ENCODE peak calls at places on chromosomes 16 and 17, in eight cellular contexts. One of them, this sample, is unnamed. For H3K36me3, the result is how much of the 10 kb centered on the place peaks cover.

GRCh38 chr16:5059386-5060072 is 6.2 kb downstream of the C16orf89 start:
- DNase-seq in HCT116: no peak
- DNase-seq in upper lobe of left lung: no peak
- DNase-seq in prostate gland: no peak
- DNase-seq in GM23338: peak
- DNase-seq in breast epithelium: no peak
- DNase-seq in esophagus muscularis mucosa: no peak
- DNase-seq in GM12878: no peak
- DNase-seq in this sample: no peak

GRCh38 chr16:88023786-88024185 is 72.6 kb downstream of the BANP start:
- DNase-seq in HCT116: no peak
- DNase-seq in upper lobe of left lung: no peak
- DNase-seq in prostate gland: no peak
- DNase-seq in GM23338: no peak
- DNase-seq in breast epithelium: no peak
- DNase-seq in esophagus muscularis mucosa: no peak
- DNase-seq in GM12878: no peak
- DNase-seq in this sample: no peak

GRCh38 chr17:45171338-45172231 is 9.9 kb downstream of the HEXIM2 start:
- DNase-seq in HCT116: no peak
- DNase-seq in upper lobe of left lung: no peak
- DNase-seq in prostate gland: peak
- DNase-seq in GM23338: peak
- DNase-seq in breast epithelium: peak
- DNase-seq in esophagus muscularis mucosa: no peak
- DNase-seq in GM12878: no peak
- DNase-seq in this sample: no peak

GRCh38 chr16:27665881-27666280 is 115.9 kb downstream of the KATNIP start:
- DNase-seq in HCT116: no peak
- DNase-seq in upper lobe of left lung: no peak
- DNase-seq in prostate gland: no peak
- DNase-seq in GM23338: peak
- DNase-seq in breast epithelium: no peak
- DNase-seq in esophagus muscularis mucosa: no peak
- DNase-seq in GM12878: no peak
- DNase-seq in this sample: no peak

GRCh38 chr17:14471052-14471451 is 170.2 kb downstream of the HS3ST3B1 start:
- DNase-seq in HCT116: no peak
- DNase-seq in upper lobe of left lung: no peak
- DNase-seq in prostate gland: no peak
- DNase-seq in GM23338: no peak
- DNase-seq in breast epithelium: no peak
- DNase-seq in esophagus muscularis mucosa: no peak
- DNase-seq in GM12878: no peak
- DNase-seq in this sample: no peak

GRCh38 chr16:2027024-2028010 is 615 bp downstream of the NHERF2 start:
- DNase-seq in HCT116: no peak
- DNase-seq in upper lobe of left lung: peak
- DNase-seq in prostate gland: no peak
- DNase-seq in GM23338: no peak
- DNase-seq in breast epithelium: no peak
- DNase-seq in esophagus muscularis mucosa: no peak
- DNase-seq in GM12878: no peak
- DNase-seq in this sample: no peak

GRCh38 chr16:3698941-3699340 is 18.4 kb downstream of the TRAP1 start:
- DNase-seq in HCT116: no peak
- DNase-seq in upper lobe of left lung: no peak
- DNase-seq in prostate gland: no peak
- DNase-seq in GM23338: no peak
- DNase-seq in breast epithelium: no peak
- DNase-seq in esophagus muscularis mucosa: no peak
- DNase-seq in GM12878: no peak
- DNase-seq in this sample: no peak

GRCh38 chr17:74605361-74605760 is 13.3 kb upstream of the CD300LD start:
- DNase-seq in HCT116: no peak
- DNase-seq in upper lobe of left lung: no peak
- DNase-seq in prostate gland: peak
- DNase-seq in GM23338: no peak
- DNase-seq in breast epithelium: peak
- DNase-seq in esophagus muscularis mucosa: no peak
- DNase-seq in GM12878: no peak
- DNase-seq in this sample: no peak

GRCh38 chr17:48313096-48313495 is 116.9 kb downstream of the SKAP1 start:
- DNase-seq in HCT116: no peak
- DNase-seq in upper lobe of left lung: no peak
- DNase-seq in prostate gland: no peak
- DNase-seq in GM23338: no peak
- DNase-seq in breast epithelium: no peak
- DNase-seq in esophagus muscularis mucosa: no peak
- DNase-seq in GM12878: no peak
- DNase-seq in this sample: no peak

GRCh38 chr16:74724820-74725549 is 24.3 kb upstream of the MLKL start:
- DNase-seq in HCT116: no peak
- DNase-seq in upper lobe of left lung: peak
- DNase-seq in prostate gland: no peak
- DNase-seq in GM23338: no peak
- DNase-seq in breast epithelium: no peak
- DNase-seq in esophagus muscularis mucosa: no peak
- DNase-seq in GM12878: no peak
- DNase-seq in this sample: no peak

GRCh38 chr16:53734908-53735307 is 31.0 kb downstream of the FTO start:
- DNase-seq in HCT116: no peak
- DNase-seq in upper lobe of left lung: no peak
- DNase-seq in prostate gland: no peak
- DNase-seq in GM23338: no peak
- DNase-seq in breast epithelium: no peak
- DNase-seq in esophagus muscularis mucosa: no peak
- DNase-seq in GM12878: no peak
- DNase-seq in this sample: no peak

GRCh38 chr16:89860747-89861304 is 12.6 kb upstream of the TCF25 start:
- DNase-seq in HCT116: peak
- DNase-seq in upper lobe of left lung: peak
- DNase-seq in prostate gland: peak
- DNase-seq in GM23338: peak
- DNase-seq in breast epithelium: no peak
- DNase-seq in esophagus muscularis mucosa: no peak
- DNase-seq in GM12878: no peak
- DNase-seq in this sample: no peak

GRCh38 chr17:50762177-50762576 is 5.1 kb downstream of the ANKRD40CL start:
- DNase-seq in HCT116: no peak
- DNase-seq in upper lobe of left lung: no peak
- DNase-seq in prostate gland: no peak
- DNase-seq in GM23338: no peak
- DNase-seq in breast epithelium: no peak
- DNase-seq in esophagus muscularis mucosa: peak
- DNase-seq in GM12878: no peak
- DNase-seq in this sample: no peak

GRCh38 chr17:69218986-69219385 is 9.6 kb downstream of the ABCA10 start:
- DNase-seq in HCT116: no peak
- DNase-seq in upper lobe of left lung: no peak
- DNase-seq in prostate gland: no peak
- DNase-seq in GM23338: no peak
- DNase-seq in breast epithelium: no peak
- DNase-seq in esophagus muscularis mucosa: no peak
- DNase-seq in GM12878: no peak
- DNase-seq in this sample: no peak

GRCh38 chr17:75639771-75640555 is 6.7 kb downstream of the SMIM5 start:
- DNase-seq in HCT116: no peak
- DNase-seq in upper lobe of left lung: peak
- DNase-seq in prostate gland: peak
- DNase-seq in GM23338: no peak
- DNase-seq in breast epithelium: peak
- DNase-seq in esophagus muscularis mucosa: no peak
- DNase-seq in GM12878: no peak
- DNase-seq in this sample: no peak

GRCh38 chr16:50275428-50276127 is 9.2 kb downstream of the ADCY7 start:
- DNase-seq in HCT116: no peak
- DNase-seq in upper lobe of left lung: no peak
- DNase-seq in prostate gland: no peak
- DNase-seq in GM23338: no peak
- DNase-seq in breast epithelium: no peak
- DNase-seq in esophagus muscularis mucosa: no peak
- DNase-seq in GM12878: no peak
- DNase-seq in this sample: no peak

GRCh38 chr17:74730491-74731346 is 6.3 kb upstream of the RAB37 start:
- DNase-seq in HCT116: no peak
- DNase-seq in upper lobe of left lung: peak
- DNase-seq in prostate gland: no peak
- DNase-seq in GM23338: no peak
- DNase-seq in breast epithelium: no peak
- DNase-seq in esophagus muscularis mucosa: no peak
- DNase-seq in GM12878: no peak
- DNase-seq in this sample: no peak

GRCh38 chr17:64784353-64784798 is 122.3 kb upstream of the SMURF2 start:
- DNase-seq in HCT116: no peak
- DNase-seq in upper lobe of left lung: no peak
- DNase-seq in prostate gland: no peak
- DNase-seq in GM23338: no peak
- DNase-seq in breast epithelium: no peak
- DNase-seq in esophagus muscularis mucosa: no peak
- DNase-seq in GM12878: no peak
- DNase-seq in this sample: no peak

GRCh38 chr16:77993586-77993985 is 28.8 kb upstream of the CLEC3A start:
- DNase-seq in HCT116: no peak
- DNase-seq in upper lobe of left lung: no peak
- DNase-seq in prostate gland: no peak
- DNase-seq in GM23338: peak
- DNase-seq in breast epithelium: no peak
- DNase-seq in esophagus muscularis mucosa: no peak
- DNase-seq in GM12878: no peak
- DNase-seq in this sample: no peak

GRCh38 chr16:73021866-73022495 is 25.9 kb downstream of the ZFHX3 start:
- DNase-seq in HCT116: no peak
- DNase-seq in upper lobe of left lung: no peak
- DNase-seq in prostate gland: no peak
- DNase-seq in GM23338: no peak
- DNase-seq in breast epithelium: no peak
- DNase-seq in esophagus muscularis mucosa: no peak
- DNase-seq in GM12878: no peak
- DNase-seq in this sample: no peak

GRCh38 chr16:9351440-9351839 is 260.0 kb downstream of the HAPSTR1 start:
- DNase-seq in HCT116: peak
- DNase-seq in upper lobe of left lung: no peak
- DNase-seq in prostate gland: no peak
- DNase-seq in GM23338: no peak
- DNase-seq in breast epithelium: no peak
- DNase-seq in esophagus muscularis mucosa: peak
- DNase-seq in GM12878: no peak
- DNase-seq in this sample: no peak

GRCh38 chr17:1779571-1780074 is 17.8 kb downstream of the SERPINF1 start:
- DNase-seq in HCT116: no peak
- DNase-seq in upper lobe of left lung: no peak
- DNase-seq in prostate gland: peak
- DNase-seq in GM23338: no peak
- DNase-seq in breast epithelium: peak
- DNase-seq in esophagus muscularis mucosa: no peak
- DNase-seq in GM12878: no peak
- DNase-seq in this sample: peak

GRCh38 chr16:1137604-1138003 is 15.3 kb upstream of the CACNA1H start:
- DNase-seq in HCT116: no peak
- DNase-seq in upper lobe of left lung: peak
- DNase-seq in prostate gland: no peak
- DNase-seq in GM23338: no peak
- DNase-seq in breast epithelium: no peak
- DNase-seq in esophagus muscularis mucosa: no peak
- DNase-seq in GM12878: no peak
- DNase-seq in this sample: no peak

GRCh38 chr17:67520282-67520906 is 143.3 kb downstream of the PITPNC1 start:
- DNase-seq in HCT116: no peak
- DNase-seq in upper lobe of left lung: no peak
- DNase-seq in prostate gland: no peak
- DNase-seq in GM23338: no peak
- DNase-seq in breast epithelium: no peak
- DNase-seq in esophagus muscularis mucosa: no peak
- DNase-seq in GM12878: no peak
- DNase-seq in this sample: no peak
- H3K27ac ChIP-seq in HCT116: no peak
- H3K27ac ChIP-seq in upper lobe of left lung: peak
- H3K27ac ChIP-seq in prostate gland: no peak
- H3K27ac ChIP-seq in GM23338: peak
- H3K27ac ChIP-seq in breast epithelium: no peak
- H3K27ac ChIP-seq in esophagus muscularis mucosa: peak
- H3K27ac ChIP-seq in GM12878: peak
- H3K27ac ChIP-seq in this sample: no peak

DNA sequence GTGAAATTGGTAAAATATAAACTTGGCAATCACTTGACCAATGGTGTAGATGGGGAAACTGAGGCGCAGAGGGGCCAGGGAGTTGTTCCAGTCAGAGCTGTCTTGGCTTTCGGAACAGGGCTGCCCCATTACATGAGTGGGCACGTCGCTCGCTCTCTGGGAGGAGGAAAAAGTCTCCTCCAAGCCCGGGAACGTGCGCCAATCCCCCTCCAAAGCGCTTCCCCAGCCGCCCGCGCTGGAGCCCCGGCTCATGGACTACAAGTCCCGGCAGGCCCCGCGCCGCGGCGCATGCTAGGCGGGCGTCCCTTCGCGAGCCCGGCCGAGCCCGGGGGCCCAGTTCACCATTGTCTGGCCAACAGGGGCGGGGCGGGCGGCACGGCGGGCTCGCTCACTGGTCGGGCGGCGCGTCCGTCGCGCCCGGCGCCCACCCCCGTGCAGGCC is 294 bp upstream of the LLGL1 start:
- DNase-seq in HCT116: peak
- DNase-seq in upper lobe of left lung: peak
- DNase-seq in prostate gland: peak
- DNase-seq in GM23338: peak
- DNase-seq in breast epithelium: peak
- DNase-seq in esophagus muscularis mucosa: peak
- DNase-seq in GM12878: peak
- DNase-seq in this sample: no peak
- TF ChIP-seq POLR2AphosphoS5 in HCT116: no peak
- TF ChIP-seq POLR2AphosphoS5 in upper lobe of left lung: no peak
- TF ChIP-seq POLR2AphosphoS5 in prostate gland: peak
- TF ChIP-seq POLR2AphosphoS5 in GM23338: peak
- TF ChIP-seq POLR2AphosphoS5 in breast epithelium: no peak
- TF ChIP-seq POLR2AphosphoS5 in esophagus muscularis mucosa: peak
- TF ChIP-seq POLR2AphosphoS5 in GM12878: no peak
- TF ChIP-seq POLR2AphosphoS5 in this sample: no peak

DNA sequence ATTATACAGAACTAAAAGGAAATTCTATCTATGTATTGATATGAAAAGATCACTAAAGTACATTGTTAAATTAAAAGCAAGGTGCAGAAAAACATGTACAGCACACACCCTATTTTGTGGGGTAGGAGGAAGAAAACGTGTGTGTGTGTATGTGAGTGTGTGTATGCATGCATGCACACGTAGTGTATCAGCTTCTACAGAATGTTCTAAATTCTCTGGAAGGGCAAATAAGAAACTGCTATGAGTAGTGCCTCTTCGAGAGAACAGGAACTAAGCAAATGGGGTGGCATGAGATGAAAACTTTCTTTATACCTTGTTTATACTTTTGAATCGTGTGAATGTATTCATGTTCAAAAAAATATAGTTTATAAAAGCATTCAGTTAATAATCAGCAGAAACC is 58.9 kb downstream of the TMC6 start:
- DNase-seq in HCT116: no peak
- DNase-seq in upper lobe of left lung: no peak
- DNase-seq in prostate gland: no peak
- DNase-seq in GM23338: no peak
- DNase-seq in breast epithelium: no peak
- DNase-seq in esophagus muscularis mucosa: no peak
- DNase-seq in GM12878: no peak
- DNase-seq in this sample: no peak
- H3K36me3 ChIP-seq in HCT116: under half
- H3K36me3 ChIP-seq in upper lobe of left lung: half or more
- H3K36me3 ChIP-seq in prostate gland: under half
- H3K36me3 ChIP-seq in GM23338: under half
- H3K36me3 ChIP-seq in breast epithelium: under half
- H3K36me3 ChIP-seq in esophagus muscularis mucosa: half or more
- H3K36me3 ChIP-seq in GM12878: under half
- H3K36me3 ChIP-seq in this sample: under half

GRCh38 chr17:16926061-16926511 is 45.8 kb downstream of the TNFRSF13B start:
- DNase-seq in HCT116: no peak
- DNase-seq in upper lobe of left lung: no peak
- DNase-seq in prostate gland: no peak
- DNase-seq in GM23338: no peak
- DNase-seq in breast epithelium: no peak
- DNase-seq in esophagus muscularis mucosa: no peak
- DNase-seq in GM12878: no peak
- DNase-seq in this sample: no peak
- H3K27ac ChIP-seq in HCT116: no peak
- H3K27ac ChIP-seq in upper lobe of left lung: no peak
- H3K27ac ChIP-seq in prostate gland: no peak
- H3K27ac ChIP-seq in GM23338: no peak
- H3K27ac ChIP-seq in breast epithelium: no peak
- H3K27ac ChIP-seq in esophagus muscularis mucosa: no peak
- H3K27ac ChIP-seq in GM12878: no peak
- H3K27ac ChIP-seq in this sample: no peak